ENCODE peak calls at places on chromosomes 5 and 9, in six cellular contexts. D, R, Z, F, C and Y are unnamed samples.

GRCh38 chr9:79129865-79130480 is 441.8 kb upstream of the TLE4 start:
- DNase-seq in D (peak), R (peak), Z (peak), F (peak), C (peak), Y (no peak)

GRCh38 chr9:37989632-37990155 is 79.3 kb downstream of the SHB start:
- DNase-seq in D (no peak), R (no peak), Z (no peak), F (no peak), C (no peak), Y (no peak)

GRCh38 chr5:169413416-169413815 is 112.5 kb upstream of the SLIT3 start:
- DNase-seq in D (no peak), R (no peak), Z (no peak), F (no peak), C (no peak), Y (no peak)

GRCh38 chr5:66337827-66338226 is 193.7 kb downstream of the SREK1 start:
- DNase-seq in D (no peak), R (no peak), Z (no peak), F (no peak), C (no peak), Y (no peak)

GRCh38 chr5:100676807-100677631 is 141.8 kb downstream of the FAM174A start:
- DNase-seq in D (peak), R (no peak), Z (peak), F (no peak), C (no peak), Y (no peak)

GRCh38 chr5:89396262-89396975 is 513.4 kb upstream of the MEF2C start:
- DNase-seq in D (peak), R (no peak), Z (no peak), F (no peak), C (no peak), Y (no peak)

GRCh38 chr5:33284681-33285080 is 156.1 kb upstream of the TARS1 start:
- DNase-seq in D (peak), R (no peak), Z (no peak), F (no peak), C (no peak), Y (no peak)

GRCh38 chr9:87751423-87751822 is 25.5 kb downstream of the CTSL start:
- DNase-seq in D (no peak), R (no peak), Z (no peak), F (no peak), C (no peak), Y (no peak)

GRCh38 chr5:136208946-136209345 is 16.0 kb upstream of the SMIM32 start:
- DNase-seq in D (no peak), R (no peak), Z (no peak), F (no peak), C (no peak), Y (no peak)

GRCh38 chr5:10689391-10690081 is 71.5 kb downstream of the DAP start:
- DNase-seq in D (peak), R (no peak), Z (peak), F (no peak), C (no peak), Y (no peak)

GRCh38 chr5:66408561-66408960 is 187.6 kb upstream of the MAST4 start:
- DNase-seq in D (no peak), R (no peak), Z (no peak), F (no peak), C (no peak), Y (no peak)

GRCh38 chr5:74375271-74375670 is 265.3 kb downstream of the ENC1 start:
- DNase-seq in D (no peak), R (no peak), Z (peak), F (no peak), C (no peak), Y (no peak)

GRCh38 chr9:5630038-5630507 is 1.2 kb downstream of the RIC1 start:
- DNase-seq in D (peak), R (no peak), Z (peak), F (no peak), C (no peak), Y (peak)

GRCh38 chr5:110536120-110537115 is 190.1 kb downstream of the TMEM232 start:
- DNase-seq in D (peak), R (no peak), Z (no peak), F (peak), C (peak), Y (no peak)

GRCh38 chr5:163504091-163504931 is 1.1 kb upstream of the MAT2B start:
- DNase-seq in D (peak), R (peak), Z (peak), F (peak), C (peak), Y (peak)

GRCh38 chr5:135608361-135608760 is 29.6 kb upstream of the CXCL14 start:
- DNase-seq in D (no peak), R (no peak), Z (no peak), F (no peak), C (no peak), Y (no peak)

GRCh38 chr9:3863114-3863528 is 337.3 kb upstream of the RFX3 start:
- DNase-seq in D (peak), R (peak), Z (peak), F (peak), C (no peak), Y (no peak)

GRCh38 chr5:77707786-77708185 is 68.4 kb downstream of the TBCA start:
- DNase-seq in D (no peak), R (no peak), Z (no peak), F (no peak), C (no peak), Y (no peak)

DNA sequence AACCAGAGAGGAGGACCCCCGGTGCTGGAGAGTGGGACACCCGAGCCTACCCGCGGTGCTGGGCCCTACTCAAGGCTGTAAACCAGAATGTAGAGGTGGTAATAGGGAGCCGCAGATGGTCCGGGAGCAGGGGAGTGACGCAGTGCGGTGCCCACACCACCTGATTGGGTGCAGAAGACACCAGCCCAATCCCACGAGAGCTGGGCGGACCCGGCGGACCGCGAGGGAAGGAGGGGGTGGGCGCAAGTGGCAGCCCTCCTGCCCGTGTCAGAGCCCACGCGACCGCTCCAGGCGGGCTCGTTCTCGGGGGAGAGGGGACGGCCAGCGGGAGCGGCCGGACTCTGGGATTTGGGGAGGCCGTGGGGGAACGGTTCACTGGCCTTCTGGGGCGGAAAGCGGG is 71.2 kb downstream of the C9orf50 start:
- DNase-seq in D (peak), R (no peak), Z (no peak), F (peak), C (peak), Y (no peak)
- H3K27ac ChIP-seq in D (no peak), R (peak), Z (no peak), F (no peak), C (peak), Y (no peak)

DNA sequence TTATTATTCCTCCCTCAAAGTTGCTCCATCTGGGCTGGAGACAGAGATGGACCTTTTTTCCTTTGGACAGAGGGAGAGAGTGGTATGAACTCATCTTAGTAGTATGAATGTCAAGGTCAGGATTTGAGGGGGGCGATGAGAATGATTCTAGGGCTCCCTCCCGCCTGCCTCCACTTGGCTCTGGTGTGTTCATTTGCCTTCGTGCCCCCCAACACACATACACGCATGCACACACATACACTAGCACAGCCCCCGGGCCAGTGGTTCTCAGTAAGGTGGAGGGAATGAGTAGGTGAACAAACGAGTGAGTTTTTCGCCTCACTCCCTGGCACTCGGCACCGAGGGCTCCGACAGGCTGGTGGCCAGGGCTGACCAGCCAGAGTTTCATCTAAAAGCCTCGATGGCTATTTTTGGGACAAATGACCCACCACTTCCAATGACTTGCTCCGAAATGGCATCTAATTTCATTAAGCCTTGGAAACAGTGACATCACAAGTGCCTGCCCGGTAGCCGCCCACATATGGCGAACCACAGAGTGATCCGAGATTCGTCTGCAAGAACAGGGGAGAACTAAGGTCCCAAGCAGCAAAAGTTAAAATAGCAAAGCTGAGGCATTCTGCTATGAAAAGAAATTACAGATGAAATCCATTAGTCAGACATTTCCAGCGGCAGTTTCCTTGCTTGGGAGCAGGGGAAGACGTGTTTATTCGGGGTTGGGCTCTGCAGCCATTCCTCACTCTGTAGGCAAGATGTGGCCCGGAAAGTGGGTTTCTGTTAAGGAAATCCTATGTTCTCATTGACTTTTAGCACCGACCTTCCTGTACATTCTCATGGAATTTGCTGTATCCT is 44.8 kb downstream of the ERGIC1 start:
- DNase-seq in D (no peak), R (no peak), Z (no peak), F (peak), C (no peak), Y (no peak)
- H3K27ac ChIP-seq in D (peak), R (peak), Z (no peak), F (peak), C (peak), Y (no peak)

GRCh38 chr9:108133101-108133500 is 643.5 kb upstream of the KLF4 start:
- DNase-seq in D (no peak), R (no peak), Z (no peak), F (no peak), C (no peak), Y (no peak)
- H3K27ac ChIP-seq in D (no peak), R (no peak), Z (no peak), F (no peak), C (no peak), Y (no peak)

DNA sequence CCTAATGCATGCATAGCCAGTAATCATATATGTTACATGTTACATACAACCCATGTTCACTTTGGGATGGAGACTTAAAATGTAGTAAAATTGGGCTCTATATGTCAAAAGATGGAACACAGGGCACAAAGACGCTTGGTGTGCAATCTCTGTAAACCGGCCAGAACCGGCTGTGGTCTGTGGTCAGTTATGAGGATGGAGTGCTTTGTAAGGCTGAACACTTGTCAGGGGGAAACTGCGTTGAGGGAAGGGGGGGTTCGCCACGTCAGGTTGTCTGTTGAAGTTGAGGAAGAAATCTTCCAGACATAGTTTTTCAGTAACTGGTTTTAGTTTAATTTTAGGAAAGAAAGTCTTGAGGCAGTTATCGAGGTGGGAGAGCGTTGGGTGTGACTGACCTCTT is 2.7 kb upstream of the CKMT2 start:
- DNase-seq in D (no peak), R (no peak), Z (no peak), F (no peak), C (no peak), Y (no peak)
- H3K27ac ChIP-seq in D (no peak), R (no peak), Z (no peak), F (no peak), C (no peak), Y (no peak)

DNA sequence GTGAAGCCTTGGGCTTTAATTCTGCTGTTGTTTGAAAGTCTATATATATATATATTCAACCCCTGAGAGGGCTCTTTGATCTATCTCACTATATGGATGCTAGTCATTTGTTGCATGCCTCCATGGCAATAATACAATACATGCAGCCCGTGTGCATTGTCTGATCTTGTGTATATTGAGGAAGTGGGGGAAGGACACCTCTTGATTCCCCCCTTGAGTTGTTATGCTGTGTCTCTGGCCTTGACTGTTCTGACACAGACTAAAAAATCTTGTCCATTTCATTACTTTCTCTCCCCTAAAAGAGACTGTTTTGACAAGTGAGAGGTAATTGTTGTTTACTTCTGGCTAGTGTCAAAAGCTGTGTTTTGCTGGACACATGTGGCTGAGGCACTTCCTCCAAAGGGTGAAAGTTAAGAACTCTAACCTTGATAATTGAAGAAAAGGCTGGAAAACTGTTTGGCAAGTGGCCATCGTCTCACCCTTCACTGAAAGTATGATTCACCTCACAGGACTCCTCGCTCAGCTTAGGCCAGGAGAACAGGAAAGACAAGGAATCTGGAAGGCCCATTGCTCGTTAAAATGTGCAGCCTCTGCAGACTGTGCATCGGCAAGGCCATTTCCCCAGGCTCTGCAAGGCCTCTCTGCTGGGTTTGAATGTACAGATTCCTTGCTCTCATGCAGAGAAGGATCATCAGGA is 304.0 kb downstream of the PRELID2 start:
- DNase-seq in D (peak), R (no peak), Z (peak), F (peak), C (no peak), Y (no peak)
- H3K27ac ChIP-seq in D (no peak), R (no peak), Z (peak), F (no peak), C (no peak), Y (no peak)

GRCh38 chr9:133773889-133774655 is 35.9 kb upstream of the SARDH start:
- DNase-seq in D (peak), R (no peak), Z (no peak), F (peak), C (peak), Y (no peak)
- H3K27ac ChIP-seq in D (no peak), R (no peak), Z (no peak), F (no peak), C (no peak), Y (no peak)

GRCh38 chr5:157593036-157593435 is 17.5 kb upstream of the ADAM19 start:
- DNase-seq in D (no peak), R (no peak), Z (no peak), F (no peak), C (no peak), Y (no peak)

GRCh38 chr5:157594237-157594636 is 18.7 kb upstream of the ADAM19 start:
- DNase-seq in D (no peak), R (no peak), Z (no peak), F (no peak), C (no peak), Y (no peak)

GRCh38 chr5:157592594-157592993 is 17.0 kb upstream of the ADAM19 start:
- DNase-seq in D (no peak), R (no peak), Z (no peak), F (no peak), C (no peak), Y (no peak)

GRCh38 chr5:157596449-157596848 is 20.9 kb upstream of the ADAM19 start:
- DNase-seq in D (no peak), R (no peak), Z (no peak), F (no peak), C (no peak), Y (no peak)

GRCh38 chr5:157594675-157595074 is 19.1 kb upstream of the ADAM19 start:
- DNase-seq in D (no peak), R (no peak), Z (no peak), F (no peak), C (no peak), Y (no peak)
- H3K27ac ChIP-seq in D (no peak), R (no peak), Z (no peak), F (no peak), C (no peak), Y (no peak)